ENCODE peak calls at places on chromosomes 5 and 9, in five cellular contexts. K is stomach, I is AG04450, N is cardiac fibroblast, U is fibroblast of pulmonary artery. D is an unnamed sample.
A peak's percentile ranks its signal among the peaks of the same experiment; 100 is the strongest.

GRCh38 chr5:131212471-131213021 is 41.8 kb downstream of the LYRM7 start:
- DNase-seq in K (no peak), I (no peak), N (no peak), U (no peak), D (no peak)

GRCh38 chr5:179802950-179803562 is 3.6 kb downstream of the MGAT4B start:
- DNase-seq in K (no peak), U (no peak), I (no peak), N (no peak), D (no peak)

GRCh38 chr5:88489433-88489832 is 220.8 kb upstream of the TMEM161B start:
- DNase-seq in I (no peak), U (no peak), N (no peak), K (no peak), D (no peak)

GRCh38 chr9:42852133-42852532 is 668.7 kb downstream of the SPATA31A6 start:
- DNase-seq in U (peak; percentile 3), K (no peak), I (no peak), N (peak; percentile 57), D (peak; percentile 65)

GRCh38 chr9:20636883-20637440 is 14.7 kb upstream of the MLLT3 start:
- DNase-seq in N (peak; percentile 30), I (no peak), K (no peak), U (peak; percentile 65), D (peak; percentile 68)

GRCh38 chr5:57662991-57663390 is 180.4 kb upstream of the ACTBL2 start:
- DNase-seq in I (no peak), U (peak; percentile 22), N (peak; percentile 14), K (no peak), D (peak; percentile 16)

GRCh38 chr9:95007470-95007869 is 281.0 kb downstream of the AOPEP start:
- DNase-seq in U (no peak), I (no peak), N (peak; percentile 78), K (no peak), D (peak; percentile 42)

GRCh38 chr9:21110708-21111576 is 30.7 kb downstream of the IFNW1 start:
- DNase-seq in I (peak; percentile 56), N (peak; percentile 82), U (peak; percentile 88), K (no peak), D (peak; percentile 89)

GRCh38 chr5:43603535-43604363 is 769 bp downstream of the NNT start:
- DNase-seq in I (no peak), K (peak; percentile 83), U (peak; percentile 28), N (peak; percentile 38), D (peak; percentile 34)

GRCh38 chr9:129322022-129322621 is 144.1 kb upstream of the IER5L start:
- DNase-seq in U (no peak), K (no peak), N (no peak), I (no peak), D (no peak)

GRCh38 chr5:142637871-142638270 is 48.0 kb downstream of the FGF1 start:
- DNase-seq in U (no peak), K (no peak), I (no peak), N (no peak), D (no peak)

GRCh38 chr9:137804908-137805356 is 72.7 kb upstream of the CACNA1B start:
- DNase-seq in N (peak; percentile 33), I (no peak), K (no peak), U (no peak), D (no peak)

GRCh38 chr5:160237571-160238093 is 8.3 kb downstream of the FABP6 start:
- DNase-seq in U (no peak), K (no peak), I (no peak), N (no peak), D (no peak)

GRCh38 chr9:137199411-137200121 is 975 bp downstream of the TPRN start:
- DNase-seq in K (no peak), I (no peak), N (no peak), U (peak; percentile 25), D (peak; percentile 54)

GRCh38 chr9:125690679-125691078 is 16.3 kb downstream of the MAPKAP1 start:
- DNase-seq in U (no peak), K (no peak), N (no peak), I (no peak), D (no peak)

GRCh38 chr9:133488686-133489252 is 9.9 kb upstream of the SLC2A6 start:
- DNase-seq in U (no peak), N (no peak), I (no peak), K (no peak), D (no peak)

GRCh38 chr5:73412597-73412988 is 36.0 kb downstream of the FOXD1 start:
- DNase-seq in N (peak; percentile 74), I (no peak), U (peak; percentile 37), K (no peak), D (peak; percentile 84)

GRCh38 chr9:115649991-115650472 is 503.6 kb upstream of the PAPPA start:
- DNase-seq in U (peak; percentile 99), N (peak; percentile 100), I (peak; percentile 87), K (peak; percentile 28), D (peak; percentile 100)

GRCh38 chr5:63351164-63351563 is 611.1 kb downstream of the HTR1A start:
- DNase-seq in K (no peak), I (no peak), N (no peak), U (no peak), D (no peak)

GRCh38 chr5:41748631-41749030 is 121.6 kb downstream of the OXCT1 start:
- DNase-seq in N (peak; percentile 81), U (peak; percentile 57), I (no peak), K (no peak), D (peak; percentile 89)

GRCh38 chr9:109799141-109799540 is 19.1 kb downstream of the PALM2AKAP2 start:
- DNase-seq in N (no peak), K (no peak), I (no peak), U (no peak), D (no peak)

GRCh38 chr9:113621309-113621791 is 157.8 kb downstream of the RGS3 start:
- DNase-seq in K (no peak), U (peak; percentile 95), I (peak; percentile 73), N (peak; percentile 93), D (peak; percentile 87)

GRCh38 chr5:123156577-123157296 is 67.7 kb downstream of the PRDM6 start:
- DNase-seq in I (peak; percentile 86), N (peak; percentile 52), K (no peak), U (peak; percentile 54), D (peak; percentile 86)

GRCh38 chr5:178306430-178307225 is 74.0 kb upstream of the PHYKPL start:
- DNase-seq in U (no peak), I (no peak), N (no peak), K (no peak), D (no peak)

GRCh38 chr5:125196479-125197183 is 450.2 kb upstream of the ZNF608 start:
- DNase-seq in K (no peak), I (no peak), N (no peak), U (no peak), D (no peak)

GRCh38 chr5:83177803-83178202 is 100.5 kb downstream of the XRCC4 start:
- DNase-seq in N (no peak), U (no peak), K (no peak), I (no peak), D (no peak)

GRCh38 chr9:14396171-14396570 is 82.2 kb upstream of the NFIB start:
- DNase-seq in I (no peak), U (no peak), N (no peak), K (no peak), D (no peak)

DNA sequence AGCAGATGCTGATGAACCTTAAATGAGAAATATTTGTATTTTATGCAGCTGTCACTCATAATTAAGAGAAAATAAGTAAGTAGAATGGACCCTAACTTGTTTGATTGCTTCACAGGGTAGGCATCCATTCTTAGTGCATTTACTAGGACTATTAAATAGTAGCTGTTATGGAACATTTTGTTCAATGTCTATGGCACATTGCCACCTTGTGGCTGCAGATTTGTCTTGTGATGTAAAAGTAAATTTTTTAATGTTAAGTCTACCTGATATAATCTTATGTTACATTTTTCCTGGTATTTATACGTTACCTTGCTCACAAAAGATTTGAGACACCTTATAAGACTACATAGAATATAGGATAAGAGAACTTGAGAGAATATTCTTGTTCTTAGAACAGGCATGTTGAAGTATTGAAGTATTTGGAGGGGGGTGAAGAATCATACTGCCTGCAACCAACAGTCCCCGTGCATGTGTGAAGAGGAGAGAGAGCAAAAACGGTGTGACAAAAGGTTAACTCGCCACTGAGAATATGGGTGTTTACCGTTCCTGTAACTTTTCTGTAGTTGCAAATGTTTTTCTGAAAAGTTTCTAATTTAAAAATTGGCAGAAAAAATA is 161.1 kb downstream of the MAST4 start:
- DNase-seq in N (peak; percentile 84), U (peak; percentile 89), I (peak; percentile 6), K (peak; percentile 63), D (peak; percentile 83)
- TF ChIP-seq CTCF in N (peak; percentile 42), U (peak; percentile 55), I (peak; percentile 38), K (peak; percentile 14), D (peak; percentile 47)

DNA sequence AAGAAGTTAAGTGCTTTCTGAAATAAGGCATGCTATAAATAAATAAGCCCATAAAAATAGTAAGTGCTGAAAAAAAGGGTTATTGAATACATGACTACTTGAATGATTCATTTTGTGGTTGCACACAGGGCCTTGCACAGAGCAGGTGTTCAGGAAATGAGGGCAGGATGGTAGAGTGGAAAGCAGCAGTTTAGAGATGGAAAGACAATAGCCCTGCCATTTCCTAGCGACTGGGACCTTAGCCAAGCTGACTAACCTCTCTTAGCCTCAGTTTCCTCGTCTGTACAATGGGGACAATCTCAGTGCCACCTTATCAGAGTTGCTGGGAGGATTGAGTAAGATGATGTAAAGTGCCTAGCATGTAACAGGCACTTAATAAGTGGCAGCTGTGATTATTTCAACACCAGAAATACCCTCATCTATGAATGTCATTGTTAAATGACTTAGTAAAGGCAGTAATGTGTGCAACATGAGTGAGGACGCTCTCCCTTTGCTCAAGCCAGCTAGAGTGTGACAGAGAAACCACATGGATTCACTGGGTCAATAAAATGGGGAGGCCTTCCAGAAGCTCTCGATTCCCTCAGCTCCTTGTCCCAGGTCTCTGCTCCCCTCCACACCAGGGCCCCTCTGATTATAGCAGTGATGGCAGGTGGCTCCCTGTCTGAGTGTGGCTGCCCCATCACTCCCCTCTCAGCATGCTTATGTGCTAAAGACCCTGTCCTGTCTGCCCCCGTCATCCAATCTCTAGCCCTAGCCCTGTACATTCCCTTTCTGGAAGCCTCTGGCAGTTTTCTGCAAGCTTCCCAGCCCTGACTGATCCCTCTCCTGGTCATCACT is 16.0 kb upstream of the PHF19 start:
- DNase-seq in U (peak; percentile 80), N (peak; percentile 94), I (peak; percentile 68), K (no peak), D (peak; percentile 72)
- H3K4me3 ChIP-seq in U (no peak overlapping the region), N (no peak overlapping the region), I (no peak overlapping the region), K (no peak overlapping the region), D (no peak overlapping the region)

GRCh38 chr5:111367081-111367480 is 142.9 kb downstream of the CAMK4 start:
- DNase-seq in K (no peak), I (no peak), U (peak; percentile 20), N (peak; percentile 60), D (no peak)
- TF ChIP-seq CTCF in K (no peak), I (no peak), U (no peak), N (no peak), D (no peak)

DNA sequence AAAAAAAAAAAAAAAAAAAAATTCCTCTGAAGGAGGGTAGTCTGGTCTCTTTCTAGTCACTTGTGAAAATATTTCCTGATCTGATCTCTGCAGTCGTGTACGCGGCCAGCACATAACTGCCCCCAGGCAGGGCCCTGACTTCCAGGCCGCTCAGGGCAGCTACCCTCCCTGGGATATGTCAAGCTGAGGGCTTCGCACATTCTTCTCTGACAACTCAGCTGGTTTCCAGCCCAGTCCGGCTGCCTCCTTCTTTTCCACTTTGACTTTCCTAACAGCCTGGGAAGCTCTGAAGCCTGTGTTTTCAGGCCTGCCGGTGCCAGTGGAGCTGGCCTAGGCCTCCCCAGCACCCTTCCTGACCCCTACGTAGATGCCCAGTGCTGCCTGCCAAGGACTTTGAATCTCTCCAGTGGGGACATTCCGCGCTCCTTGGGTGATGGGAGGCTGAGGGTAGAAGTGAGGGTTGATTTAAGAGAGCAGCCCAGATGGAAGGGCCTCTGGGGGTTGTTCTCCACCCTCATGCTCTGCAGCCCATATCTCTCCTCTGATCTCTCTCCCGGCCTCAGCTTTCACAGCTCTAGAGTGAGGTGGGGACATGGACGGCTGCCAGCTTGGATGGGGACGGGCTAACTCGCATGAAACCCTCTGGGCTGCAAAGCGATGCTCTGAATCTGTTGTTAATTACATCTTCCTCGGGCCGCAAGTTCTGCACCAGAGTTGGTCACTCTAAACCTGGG is 20.7 kb downstream of the COL5A1 start:
- DNase-seq in I (peak; percentile 56), N (peak; percentile 86), U (peak; percentile 91), K (no peak), D (peak; percentile 90)
- H3K4me3 ChIP-seq in I (peak overlapping the region; percentile 13), N (no peak overlapping the region), U (no peak overlapping the region), K (no peak overlapping the region), D (no peak overlapping the region)

D was measured in choroid plexus epithelial cell.